ENCODE peak calls at places on chromosomes 6 and 20, in six cellular contexts. A is Calu3, P is AG04450, I is T-helper 1 cell, Y is T-helper 2 cell, E is AG20443. O is an unnamed sample.

GRCh38 chr6:8429821-8430220 is 5.5 kb downstream of the SLC35B3 start:
- DNase-seq in A (no peak), P (no peak), I (no peak), Y (no peak), E (no peak), O (no peak)

GRCh38 chr6:169177516-169178196 is 76.0 kb downstream of the THBS2 start:
- DNase-seq in A (no peak), P (no peak), I (no peak), Y (no peak), E (peak), O (no peak)

GRCh38 chr20:1686151-1686748 is 28.7 kb upstream of the SIRPG start:
- DNase-seq in A (no peak), P (no peak), I (peak), Y (no peak), E (no peak), O (no peak)

GRCh38 chr6:158086706-158087518 is 81.2 kb downstream of the SERAC1 start:
- DNase-seq in A (no peak), P (no peak), I (no peak), Y (no peak), E (no peak), O (no peak)

GRCh38 chr20:14830899-14831298 is 493.5 kb upstream of the FLRT3 start:
- DNase-seq in A (no peak), P (no peak), I (no peak), Y (no peak), E (no peak), O (no peak)

GRCh38 chr6:26187981-26188635 is 100.9 kb downstream of the HFE start:
- DNase-seq in A (no peak), P (no peak), I (peak), Y (peak), E (no peak), O (no peak)

GRCh38 chr20:35604444-35604750 is 11.2 kb upstream of the SPAG4 start:
- DNase-seq in A (peak), P (no peak), I (no peak), Y (no peak), E (no peak), O (no peak)

GRCh38 chr6:34834789-34835518 is 43.1 kb downstream of the BLTP3A start:
- DNase-seq in A (no peak), P (no peak), I (no peak), Y (no peak), E (peak), O (no peak)

GRCh38 chr6:5214570-5215052 is 46.1 kb downstream of the LYRM4 start:
- DNase-seq in A (peak), P (peak), I (peak), Y (no peak), E (peak), O (no peak)

GRCh38 chr6:134589512-134589911 is 271.6 kb upstream of the SGK1 start:
- DNase-seq in A (no peak), P (peak), I (no peak), Y (no peak), E (peak), O (no peak)

GRCh38 chr6:79034865-79035264 is 43.2 kb downstream of the PHIP start:
- DNase-seq in A (no peak), P (no peak), I (no peak), Y (no peak), E (no peak), O (no peak)

GRCh38 chr6:133352046-133352445 is 110.9 kb downstream of the EYA4 start:
- DNase-seq in A (no peak), P (no peak), I (no peak), Y (no peak), E (no peak), O (no peak)

GRCh38 chr6:13248053-13248452 is 80.3 kb downstream of the TBC1D7 start:
- DNase-seq in A (no peak), P (peak), I (no peak), Y (no peak), E (peak), O (no peak)

GRCh38 chr20:36544134-36545018 is 3.1 kb downstream of the MYL9 start:
- DNase-seq in A (no peak), P (no peak), I (no peak), Y (no peak), E (peak), O (no peak)

GRCh38 chr6:9795880-9796279 is 619.0 kb downstream of the TFAP2A start:
- DNase-seq in A (no peak), P (no peak), I (no peak), Y (no peak), E (no peak), O (no peak)

GRCh38 chr6:148112851-148113319 is 229.8 kb upstream of the SASH1 start:
- DNase-seq in A (no peak), P (no peak), I (no peak), Y (no peak), E (no peak), O (no peak)

GRCh38 chr6:169513478-169514193 is 188.2 kb downstream of the WDR27 start:
- DNase-seq in A (no peak), P (no peak), I (no peak), Y (no peak), E (no peak), O (no peak)

GRCh38 chr6:81023007-81023582 is 729.4 kb downstream of the TENT5A start:
- DNase-seq in A (no peak), P (no peak), I (no peak), Y (no peak), E (no peak), O (no peak)

GRCh38 chr6:127959869-127960268 is 59.0 kb upstream of the THEMIS start:
- DNase-seq in A (no peak), P (no peak), I (no peak), Y (no peak), E (no peak), O (no peak)

GRCh38 chr6:152669894-152670293 is 27.8 kb upstream of the MYCT1 start:
- DNase-seq in A (no peak), P (no peak), I (no peak), Y (no peak), E (no peak), O (no peak)

GRCh38 chr20:14553774-14554524 is 216.5 kb upstream of the FLRT3 start:
- DNase-seq in A (no peak), P (no peak), I (no peak), Y (no peak), E (peak), O (no peak)

GRCh38 chr6:72646604-72647485 is 25.0 kb downstream of the KCNQ5 start:
- DNase-seq in A (no peak), P (no peak), I (no peak), Y (no peak), E (no peak), O (no peak)

GRCh38 chr20:51062065-51062464 is 39.2 kb upstream of the KCNG1 start:
- DNase-seq in A (no peak), P (no peak), I (peak), Y (no peak), E (no peak), O (no peak)

GRCh38 chr6:33073431-33073871 is at the start of gene HLA-DPA1:
- DNase-seq in A (peak), P (no peak), I (peak), Y (peak), E (peak), O (no peak)

GRCh38 chr6:158057213-158057987 is 75.7 kb downstream of the SYNJ2 start:
- DNase-seq in A (no peak), P (peak), I (peak), Y (no peak), E (peak), O (no peak)

GRCh38 chr20:45067087-45067486 is 33.8 kb downstream of the KCNS1 start:
- DNase-seq in A (no peak), P (no peak), I (no peak), Y (no peak), E (no peak), O (no peak)

GRCh38 chr6:146878564-146879343 is 280.0 kb downstream of the ADGB start:
- DNase-seq in A (no peak), P (no peak), I (no peak), Y (no peak), E (no peak), O (no peak)

GRCh38 chr6:24926192-24926591 is 9.6 kb downstream of the RIPOR2 start:
- DNase-seq in A (no peak), P (no peak), I (peak), Y (no peak), E (no peak), O (no peak)

GRCh38 chr6:153814136-153814535 is 224.9 kb upstream of the OPRM1 start:
- DNase-seq in A (no peak), P (no peak), I (no peak), Y (no peak), E (no peak), O (no peak)

GRCh38 chr6:4936681-4937041 is 67.2 kb downstream of the RPP40 start:
- DNase-seq in A (no peak), P (peak), I (peak), Y (no peak), E (peak), O (no peak)